ENCODE peak calls at places on chromosome 22, in five cellular contexts. K, W, X, U and M are unnamed samples.

GRCh38 chr22:37242395-37242918 is 1.6 kb downstream of the RAC2 start:
- DNase-seq in W (no peak), X (peak), K (no peak), U (peak), M (no peak)

GRCh38 chr22:35997438-35997837 is 31.2 kb downstream of the RBFOX2 start:
- DNase-seq in X (no peak), K (no peak), U (peak), W (no peak), M (no peak)

GRCh38 chr22:42388130-42388797 is 43.9 kb downstream of the NFAM1 start:
- DNase-seq in X (no peak), W (no peak), U (peak), K (no peak), M (no peak)

GRCh38 chr22:50150161-50151129 is 20.1 kb upstream of the PANX2 start:
- DNase-seq in W (no peak), K (no peak), U (peak), X (no peak), M (no peak)

GRCh38 chr22:17233348-17234043 is 14.3 kb upstream of the ADA2 start:
- DNase-seq in K (no peak), W (no peak), U (no peak), X (no peak), M (no peak)

GRCh38 chr22:37639771-37640590 is 512 bp downstream of the SH3BP1 start:
- DNase-seq in K (no peak), X (no peak), U (no peak), W (no peak), M (no peak)

GRCh38 chr22:38203090-38203810 is 1.5 kb downstream of the MAFF start:
- DNase-seq in K (no peak), W (no peak), U (peak), X (peak), M (no peak)

GRCh38 chr22:23984430-23984829 is 4.5 kb downstream of the GSTT2 start:
- DNase-seq in W (no peak), K (no peak), X (no peak), U (peak), M (no peak)

GRCh38 chr22:43168416-43169309 is 17.3 kb downstream of the TSPO start:
- DNase-seq in K (no peak), U (peak), W (peak), X (no peak), M (no peak)

GRCh38 chr22:31240011-31240410 is 27.9 kb downstream of the LIMK2 start:
- DNase-seq in K (no peak), U (peak), W (no peak), X (no peak), M (no peak)

GRCh38 chr22:50714150-50714549 is 23.9 kb upstream of the ACR start:
- DNase-seq in X (no peak), W (no peak), U (no peak), K (no peak), M (no peak)

GRCh38 chr22:30602049-30602448 is 4.9 kb upstream of the TCN2 start:
- DNase-seq in K (no peak), U (peak), W (no peak), X (no peak), M (no peak)

GRCh38 chr22:31244044-31244942 is 32.2 kb downstream of the LIMK2 start:
- DNase-seq in U (peak), X (peak), W (peak), K (no peak), M (no peak)

GRCh38 chr22:38824587-38824986 is 19.2 kb downstream of the NPTXR start:
- DNase-seq in X (peak), U (peak), W (no peak), K (no peak), M (no peak)

GRCh38 chr22:36373258-36373579 is 14.5 kb downstream of the MYH9 start:
- DNase-seq in K (no peak), W (no peak), U (peak), X (peak), M (no peak)

GRCh38 chr22:36433318-36434231 is 45.8 kb upstream of the MYH9 start:
- DNase-seq in X (no peak), K (no peak), U (no peak), W (no peak), M (no peak)

GRCh38 chr22:44313385-44314006 is 745 bp upstream of the SHISAL1 start:
- DNase-seq in K (no peak), W (no peak), U (no peak), X (no peak), M (no peak)

GRCh38 chr22:41501209-41501608 is 32.3 kb downstream of the ACO2 start:
- DNase-seq in U (no peak), X (no peak), K (no peak), W (no peak), M (no peak)

GRCh38 chr22:38412435-38413084 is 42.4 kb downstream of the KCNJ4 start:
- DNase-seq in U (no peak), X (no peak), W (no peak), K (no peak), M (no peak)

GRCh38 chr22:21032037-21032842 is at the start of gene SLC7A4:
- DNase-seq in W (no peak), K (no peak), U (no peak), X (no peak), M (no peak)

GRCh38 chr22:31083377-31083768 is 2.3 kb downstream of the SMTN start:
- DNase-seq in K (no peak), U (no peak), X (no peak), W (no peak), M (no peak)

GRCh38 chr22:44003776-44004460 is 20.2 kb upstream of the PARVB start:
- DNase-seq in K (no peak), W (no peak), U (no peak), X (no peak), M (no peak)

GRCh38 chr22:21778705-21779363 is 43.2 kb upstream of the YPEL1 start:
- DNase-seq in W (peak), U (peak), X (peak), K (no peak), M (peak)

GRCh38 chr22:27930246-27931060 is 11.4 kb upstream of the PITPNB start:
- DNase-seq in U (peak), K (no peak), X (no peak), W (no peak), M (no peak)

GRCh38 chr22:38751422-38752346 is 4.1 kb downstream of the SUN2 start:
- DNase-seq in K (no peak), W (no peak), X (no peak), U (no peak), M (no peak)

GRCh38 chr22:46848227-46848626 is 85.8 kb downstream of the TBC1D22A start:
- DNase-seq in W (no peak), U (peak), X (peak), K (no peak), M (no peak)

GRCh38 chr22:30903876-30904460 is 64.6 kb downstream of the MORC2 start:
- DNase-seq in X (no peak), K (no peak), W (no peak), U (no peak), M (no peak)

GRCh38 chr22:42316988-42317387 is 46.5 kb upstream of the TCF20 start:
- DNase-seq in W (no peak), X (no peak), U (no peak), K (peak), M (peak)

GRCh38 chr22:50216161-50216683 is 15.4 kb downstream of the SELENOO start:
- DNase-seq in W (no peak), U (no peak), K (no peak), X (no peak), M (no peak)

GRCh38 chr22:37633693-37634504 is 5.6 kb upstream of the SH3BP1 start:
- DNase-seq in U (peak), W (peak), K (peak), X (peak), M (no peak)

GRCh38 chr22:28935140-28935539 is 51.8 kb downstream of the ZNRF3 start:
- DNase-seq in W (no peak), K (no peak), U (no peak), X (no peak), M (no peak)
- TF ChIP-seq CTCF in W (no peak), K (no peak), U (no peak), X (no peak), M (no peak)

GRCh38 chr22:22878801-22879674 is 8.6 kb upstream of the IGLL5 start:
- DNase-seq in K (no peak), U (no peak), W (no peak), X (no peak), M (no peak)
- TF ChIP-seq CTCF in K (no peak), U (no peak), W (no peak), X (no peak), M (peak)

DNA sequence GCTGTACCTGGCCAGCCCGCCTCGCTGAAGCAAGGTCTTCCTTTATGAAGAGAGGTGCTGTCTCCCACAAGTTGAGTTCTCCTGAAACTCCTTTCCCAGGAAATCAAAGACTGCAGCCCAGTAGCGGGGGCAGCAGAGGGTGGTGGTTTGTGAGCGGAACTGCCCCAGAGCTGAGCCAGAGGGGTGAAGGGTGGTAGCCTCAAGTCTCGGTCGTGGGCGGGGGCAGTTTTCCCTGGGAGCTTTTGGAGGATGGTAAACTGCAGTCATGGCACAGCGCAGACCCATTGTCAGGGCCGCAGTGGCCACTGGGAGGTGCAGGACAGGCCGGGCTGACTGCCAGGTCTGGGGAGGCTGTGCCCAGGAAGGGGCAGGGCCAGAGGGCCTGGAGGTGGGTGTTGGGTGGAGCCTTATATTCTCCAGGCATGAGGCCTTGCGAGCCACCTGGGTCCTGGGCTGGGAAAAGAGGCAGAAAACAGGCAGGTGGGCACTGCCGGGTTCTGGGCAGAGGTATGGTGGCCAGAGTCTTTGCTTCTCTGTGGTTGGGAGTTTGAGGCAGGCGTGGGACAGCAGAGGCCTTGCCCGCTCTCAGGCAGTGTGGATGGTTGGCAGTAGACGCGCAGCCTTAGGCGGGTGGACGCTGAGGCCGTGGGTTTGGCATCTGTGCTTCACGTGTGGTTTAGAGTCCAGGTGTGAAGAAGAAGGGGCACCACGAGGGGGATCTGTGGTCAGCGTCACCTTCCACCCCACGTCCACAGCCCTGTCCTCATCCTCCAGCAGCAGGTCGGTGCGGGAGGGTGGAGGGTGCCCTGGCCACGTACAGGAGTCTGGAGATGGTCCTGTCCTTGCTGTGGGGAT is 1176.4 kb downstream of the BRD1 start:
- DNase-seq in U (no peak), W (no peak), X (no peak), K (no peak), M (no peak)
- TF ChIP-seq CTCF in U (no peak), W (no peak), X (no peak), K (no peak), M (no peak)

GRCh38 chr22:40346178-40347064 is at the start of gene ADSL:
- DNase-seq in W (no peak), X (peak), U (peak), K (no peak), M (no peak)
- TF ChIP-seq CTCF in W (peak), X (no peak), U (peak), K (peak), M (no peak)

GRCh38 chr22:45844009-45844408 is 133.0 kb downstream of the WNT7B start:
- DNase-seq in X (no peak), K (no peak), W (no peak), U (no peak), M (no peak)
- TF ChIP-seq CTCF in X (no peak), K (no peak), W (no peak), U (no peak), M (no peak)

GRCh38 chr22:25903294-25903693 is 161.3 kb downstream of the MYO18B start:
- DNase-seq in X (no peak), W (no peak), K (no peak), U (no peak), M (no peak)
- TF ChIP-seq CTCF in X (no peak), W (no peak), K (no peak), U (no peak), M (peak)

GRCh38 chr22:20000246-20001081 is 16.2 kb downstream of the ARVCF start:
- DNase-seq in W (no peak), U (no peak), K (no peak), X (no peak), M (no peak)
- TF ChIP-seq CTCF in W (no peak), U (no peak), K (no peak), X (no peak), M (no peak)